ENCODE peak calls at places on chromosomes 13 and 19, in four cellular contexts. H, P, J and A are unnamed samples. For H3K9me3 and H3K4me1, the result is how much of the 10 kb centered on the place peaks cover.

GRCh38 chr19:19482785-19483625 is 32.3 kb downstream of the TSSK6 start:
- DNase-seq in J (no peak), H (no peak), P (no peak), A (peak)

GRCh38 chr19:12721656-12722565 is 1.8 kb downstream of the TNPO2 start:
- DNase-seq in J (peak), P (peak), H (peak), A (peak)

GRCh38 chr19:46404884-46405658 is 8.3 kb downstream of the CCDC8 start:
- DNase-seq in H (peak), P (no peak), J (no peak), A (no peak)

GRCh38 chr19:51093066-51093465 is 10.4 kb upstream of the KLK14 start:
- DNase-seq in H (no peak), J (no peak), P (no peak), A (no peak)

GRCh38 chr13:28031220-28031903 is 42.9 kb upstream of the URAD start:
- DNase-seq in P (no peak), J (no peak), H (no peak), A (peak)

GRCh38 chr13:113083022-113083373 is 22.6 kb upstream of the F7 start:
- DNase-seq in H (no peak), J (no peak), P (no peak), A (peak)

GRCh38 chr19:35719402-35720162 is 1.8 kb downstream of the KMT2B start:
- DNase-seq in J (no peak), H (no peak), P (no peak), A (no peak)

GRCh38 chr13:75788494-75788991 is 152.4 kb downstream of the LMO7 start:
- DNase-seq in H (peak), P (peak), J (no peak), A (peak)

GRCh38 chr19:30076751-30077670 is 135.0 kb downstream of the URI1 start:
- DNase-seq in J (no peak), H (no peak), P (no peak), A (no peak)

GRCh38 chr13:28043224-28043623 is 54.7 kb upstream of the URAD start:
- DNase-seq in P (no peak), J (no peak), H (no peak), A (no peak)

GRCh38 chr13:100088648-100089601 is at the start of gene PCCA:
- DNase-seq in H (peak), J (peak), P (peak), A (peak)

GRCh38 chr13:32384702-32385101 is 43.2 kb downstream of the N4BP2L1 start:
- DNase-seq in J (no peak), P (no peak), H (no peak), A (no peak)

GRCh38 chr19:40284501-40285352 is at the start of gene AKT2:
- DNase-seq in J (no peak), P (no peak), H (peak), A (no peak)

GRCh38 chr19:51799998-51800848 is 5.3 kb downstream of the FPR3 start:
- DNase-seq in H (peak), P (no peak), J (peak), A (no peak)

GRCh38 chr19:47215581-47215980 is 15.4 kb downstream of the BBC3 start:
- DNase-seq in J (no peak), H (no peak), P (no peak), A (peak)

GRCh38 chr19:23346696-23347095 is 48.6 kb downstream of the ZNF91 start:
- DNase-seq in P (no peak), J (no peak), H (no peak), A (no peak)

GRCh38 chr19:23345838-23346237 is 49.4 kb downstream of the ZNF91 start:
- DNase-seq in H (no peak), P (no peak), J (no peak), A (no peak)

GRCh38 chr19:23351806-23352205 is 43.5 kb downstream of the ZNF91 start:
- DNase-seq in H (no peak), J (no peak), P (no peak), A (no peak)
- H3K9me3 ChIP-seq in H (under half), J (under half), P (half or more), A (half or more)

DNA sequence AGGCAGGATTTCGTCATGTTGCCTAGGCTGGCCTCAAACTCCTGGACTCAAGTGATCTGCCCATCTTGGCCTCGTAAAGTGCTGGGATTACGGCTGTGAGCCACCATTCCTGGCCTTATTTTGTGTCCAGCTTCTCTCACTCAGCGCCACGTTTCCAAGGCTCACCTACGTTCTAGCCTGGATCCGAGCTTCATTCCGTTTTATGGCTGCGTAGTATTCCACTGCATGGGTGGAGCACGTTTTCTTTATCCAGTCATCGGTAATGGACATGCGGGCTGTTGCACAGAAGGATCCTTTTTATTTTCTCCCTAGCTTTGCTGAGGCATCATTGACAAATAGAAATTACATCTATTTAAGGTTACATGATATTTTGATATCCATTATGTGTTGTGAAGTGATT is 16.6 kb downstream of the ADGRL1 start:
- DNase-seq in H (no peak), P (no peak), J (no peak), A (no peak)
- H3K4me1 ChIP-seq in H (under half), P (under half), J (under half), A (under half)

DNA sequence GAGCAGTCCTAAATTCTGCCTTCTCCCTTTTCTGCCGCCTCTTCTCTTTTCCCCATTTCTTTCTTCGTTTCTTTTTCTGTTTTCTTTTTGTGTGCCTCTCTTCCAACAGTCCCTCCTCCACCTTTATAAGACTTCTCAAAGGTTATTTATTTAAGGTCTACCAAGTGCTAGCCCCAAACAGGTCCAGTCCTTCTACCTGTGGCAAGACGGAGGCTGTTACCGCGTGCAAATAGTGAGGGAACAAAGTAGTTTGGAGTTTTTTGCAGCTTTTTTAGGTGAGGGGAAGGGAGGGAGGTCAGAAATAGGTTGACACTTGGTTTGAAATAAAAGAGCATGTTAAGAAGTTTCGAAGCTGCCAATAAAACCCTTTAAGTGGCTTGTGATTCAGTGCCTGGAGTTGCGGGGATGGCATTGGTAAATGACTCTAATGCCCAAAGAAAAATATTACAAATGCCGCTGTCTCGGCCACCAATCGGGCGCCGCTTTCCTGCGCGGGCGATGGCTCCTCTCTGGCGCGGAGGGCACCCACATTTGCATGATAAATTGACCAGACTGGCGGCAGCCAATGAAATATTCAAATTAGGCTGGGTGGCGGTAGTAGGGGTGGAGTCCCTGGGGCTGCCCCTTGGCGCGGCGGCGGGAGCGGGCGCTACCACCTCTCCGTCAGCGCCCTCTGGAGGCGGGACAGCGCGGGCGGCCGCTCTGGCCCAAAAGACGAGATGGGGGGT is 7.5 kb upstream of the TSHZ3 start:
- DNase-seq in J (peak), P (no peak), H (no peak), A (peak)
- TF ChIP-seq CTCF in J (peak), P (peak), H (no peak), A (no peak)

GRCh38 chr19:37007587-37008220 is 70.5 kb upstream of the ZNF420 start:
- DNase-seq in J (peak), P (peak), H (peak), A (peak)
- H3K9me3 ChIP-seq in J (under half), P (half or more), H (under half), A (half or more)

GRCh38 chr13:30738526-30738925 is 3.2 kb downstream of the ALOX5AP start:
- DNase-seq in J (no peak), H (no peak), P (no peak), A (no peak)

GRCh38 chr13:30736921-30737320 is 1.6 kb downstream of the ALOX5AP start:
- DNase-seq in P (no peak), J (no peak), H (no peak), A (no peak)

GRCh38 chr13:30736461-30736860 is 1.1 kb downstream of the ALOX5AP start:
- DNase-seq in H (no peak), J (no peak), P (no peak), A (no peak)

GRCh38 chr13:30738946-30739528 is 3.7 kb downstream of the ALOX5AP start:
- DNase-seq in P (no peak), H (no peak), J (no peak), A (no peak)

DNA sequence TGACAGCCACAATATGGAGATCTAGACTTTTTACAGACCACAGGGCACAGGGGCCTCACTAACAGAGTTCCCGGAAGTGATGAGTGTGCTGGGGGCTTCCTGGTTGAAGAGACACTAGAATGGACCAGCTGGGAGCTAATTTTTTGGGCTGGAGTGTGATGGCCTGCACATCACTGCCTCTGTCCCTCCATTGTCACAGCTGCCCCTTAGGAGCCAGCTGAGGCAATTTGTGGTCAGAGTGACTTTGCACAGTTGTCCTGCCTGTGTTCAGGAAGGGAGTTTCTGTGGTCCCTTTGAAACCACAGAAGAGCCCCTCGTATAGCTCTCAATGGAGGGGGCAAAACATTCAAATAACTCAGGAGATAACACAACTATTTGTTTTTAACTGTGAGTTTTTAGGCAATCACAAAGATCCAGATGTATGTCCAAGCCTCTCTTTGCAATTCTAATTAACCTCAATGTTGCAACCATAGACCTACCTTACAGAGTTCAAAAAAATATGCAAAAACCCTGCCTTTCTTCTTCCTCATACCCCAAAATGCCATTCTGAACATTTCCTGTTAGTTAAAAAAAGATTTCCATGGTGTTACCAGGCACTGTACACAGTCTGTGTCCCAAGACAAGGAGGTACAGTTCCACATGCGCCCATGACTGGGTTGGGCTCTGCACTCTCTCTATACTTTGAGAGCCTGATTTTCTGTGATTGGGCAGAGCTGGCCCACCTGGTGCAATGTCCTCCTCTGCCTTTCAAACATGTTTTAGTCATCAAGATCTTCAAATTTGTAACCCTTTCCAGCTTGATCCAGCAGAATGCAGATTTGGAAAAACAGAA is 2.4 kb downstream of the ALOX5AP start:
- DNase-seq in J (no peak), P (no peak), H (no peak), A (no peak)
- H3K4me1 ChIP-seq in J (under half), P (under half), H (under half), A (under half)

GRCh38 chr19:56765107-56765506 is 75.4 kb downstream of the PEG3 start:
- DNase-seq in H (peak), P (peak), J (peak), A (peak)

GRCh38 chr19:56760842-56761241 is 79.7 kb downstream of the PEG3 start:
- DNase-seq in H (no peak), J (no peak), P (no peak), A (no peak)

GRCh38 chr19:56759531-56759930 is 81.0 kb downstream of the PEG3 start:
- DNase-seq in P (no peak), H (no peak), J (no peak), A (no peak)

GRCh38 chr19:56769650-56770049 is 70.9 kb downstream of the PEG3 start:
- DNase-seq in P (no peak), H (no peak), J (no peak), A (no peak)

DNA sequence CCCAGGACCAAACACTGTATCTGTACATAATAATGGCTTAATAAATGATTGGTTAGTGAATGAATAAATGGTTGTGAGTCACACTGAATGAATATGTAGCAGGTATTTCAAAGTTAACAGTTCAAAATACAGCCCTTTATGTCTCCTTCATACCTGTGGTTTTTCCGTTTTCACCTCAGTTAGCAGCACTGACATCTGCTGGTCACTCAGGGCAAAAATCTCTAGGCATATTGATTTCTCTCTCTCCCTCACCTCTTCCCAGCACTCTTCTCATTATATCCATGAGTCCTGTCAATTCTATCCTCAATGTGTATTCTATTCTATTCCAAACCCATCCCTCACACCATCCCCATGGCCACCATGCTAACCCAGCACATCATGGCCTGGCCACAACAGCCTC is 76.2 kb downstream of the PEG3 start:
- DNase-seq in P (no peak), J (no peak), H (no peak), A (no peak)
- TF ChIP-seq CTCF in P (no peak), J (no peak), H (no peak), A (no peak)